ENCODE peak calls at places on chromosomes 4 and X, in six cellular contexts. J is B cell; T is nephron progenitor cell; H is activated T-cell treated with anti-CD3 and anti-CD28 coated beads, Interleukin-2, amount 50 U/mL, for 72 hours; X is iris pigment epithelial cell; Z is IMR-90. D is an unnamed sample.
A peak's percentile ranks its signal among the peaks of the same experiment; 100 is the strongest.

GRCh38 chrX:41293269-41293668 is 40.7 kb upstream of the DDX3X start:
- DNase-seq in J (no peak), T (no peak), H (peak; percentile 20), X (peak; percentile 14), Z (no peak), D (no peak)

GRCh38 chr4:30718889-30719252 is 1.3 kb upstream of the PCDH7 start:
- DNase-seq in J (no peak), T (peak; percentile 38), H (no peak), X (peak; percentile 67), Z (peak; percentile 48), D (peak; percentile 33)

GRCh38 chrX:10617964-10618342 is 2.4 kb downstream of the MID1 start:
- DNase-seq in J (no peak), T (peak; percentile 18), H (no peak), X (peak; percentile 59), Z (peak; percentile 75), D (no peak)

GRCh38 chrX:2828404-2829065 is at the start of gene GYG2:
- DNase-seq in J (peak; percentile 25), T (peak; percentile 87), H (no peak), X (peak; percentile 39), Z (peak; percentile 46), D (no peak)

GRCh38 chr4:23932935-23933334 is 43.1 kb upstream of the PPARGC1A start:
- DNase-seq in J (no peak), T (no peak), H (no peak), X (no peak), Z (peak; percentile 8), D (no peak)

GRCh38 chr4:40890764-40891163 is 141.0 kb downstream of the NSUN7 start:
- DNase-seq in J (no peak), T (no peak), H (no peak), X (no peak), Z (no peak), D (no peak)

GRCh38 chr4:169229571-169230028 is 41.2 kb downstream of the SH3RF1 start:
- DNase-seq in J (no peak), T (no peak), H (no peak), X (peak; percentile 98), Z (peak; percentile 96), D (no peak)

GRCh38 chr4:154415313-154415712 is 76.3 kb downstream of the DCHS2 start:
- DNase-seq in J (no peak), T (no peak), H (no peak), X (no peak), Z (no peak), D (no peak)

GRCh38 chr4:155906554-155907247 is 3.2 kb downstream of the TDO2 start:
- DNase-seq in J (no peak), T (no peak), H (no peak), X (peak; percentile 98), Z (peak; percentile 99), D (no peak)

GRCh38 chrX:65196758-65197371 is 220.6 kb upstream of the ZC4H2 start:
- DNase-seq in J (no peak), T (peak; percentile 53), H (peak; percentile 2), X (no peak), Z (no peak), D (no peak)

GRCh38 chr4:168621806-168622589 is 125.1 kb downstream of the PALLD start:
- DNase-seq in J (no peak), T (no peak), H (no peak), X (peak; percentile 94), Z (peak; percentile 90), D (no peak)

GRCh38 chr4:52407545-52407944 is 251.6 kb downstream of the USP46 start:
- DNase-seq in J (no peak), T (no peak), H (no peak), X (no peak), Z (no peak), D (no peak)

GRCh38 chr4:3399277-3400194 is 42.2 kb upstream of the HGFAC start:
- DNase-seq in J (no peak), T (no peak), H (no peak), X (peak; percentile 62), Z (no peak), D (no peak)

GRCh38 chr4:23728971-23729370 is 160.9 kb downstream of the PPARGC1A start:
- DNase-seq in J (no peak), T (no peak), H (no peak), X (no peak), Z (no peak), D (no peak)

GRCh38 chr4:100504086-100504874 is 13.5 kb downstream of the EMCN start:
- DNase-seq in J (no peak), T (no peak), H (no peak), X (peak; percentile 30), Z (no peak), D (no peak)

GRCh38 chrX:71184092-71184491 is 38.9 kb upstream of the GJB1 start:
- DNase-seq in J (no peak), T (no peak), H (no peak), X (no peak), Z (no peak), D (no peak)

GRCh38 chr4:79364048-79364447 is 38.2 kb upstream of the NAA11 start:
- DNase-seq in J (no peak), T (no peak), H (no peak), X (no peak), Z (no peak), D (no peak)

GRCh38 chrX:112834016-112834855 is 6.4 kb downstream of the AMOT start:
- DNase-seq in J (no peak), T (no peak), H (no peak), X (peak; percentile 17), Z (peak; percentile 77), D (no peak)

GRCh38 chrX:111182938-111183337 is 86.9 kb downstream of the PAK3 start:
- DNase-seq in J (no peak), T (no peak), H (no peak), X (no peak), Z (no peak), D (no peak)

GRCh38 chrX:123392921-123393320 is 208.8 kb downstream of the GRIA3 start:
- DNase-seq in J (no peak), T (no peak), H (no peak), X (no peak), Z (no peak), D (no peak)

D was measured in GM13976.